ENCODE peak calls at places on chromosomes 11 and 22, in nine cellular contexts. H is uterus; W is activated naive CD4-positive, alpha-beta T cell treated with anti-CD3 and anti-CD28 coated beads for 36 hours; D is stomach; L is astrocyte; B is GM04503; T is IMR-90; Z is stimulated activated CD4-positive, alpha-beta T cell treated with anti-CD3 and anti-CD28 coated beads, Interleukin-12 subunit alpha, Interleukin-12 subunit beta, amount 100 ng/mL, for 48 hours; U is adrenal gland. J is an unnamed sample.

GRCh38 chr11:81644239-81644840 is 1089.3 kb downstream of the FAM181B start:
- DNase-seq in H (no peak), T (peak), U (peak), W (peak), B (peak), D (no peak), Z (no peak), L (peak), J (no peak)

GRCh38 chr11:87879118-87879517 is 296.1 kb downstream of the RAB38 start:
- DNase-seq in D (no peak), B (peak), T (no peak), Z (no peak), H (no peak), U (no peak), W (no peak), L (no peak), J (no peak)

GRCh38 chr22:37014415-37014806 is 4.8 kb downstream of the TST start:
- DNase-seq in U (no peak), T (no peak), B (no peak), W (no peak), Z (no peak), D (no peak), L (no peak), H (no peak), J (no peak)

GRCh38 chr11:68020575-68020974 is 9.9 kb upstream of the NDUFS8 start:
- DNase-seq in B (no peak), H (no peak), W (no peak), T (peak), Z (no peak), L (no peak), D (peak), U (peak), J (no peak)

GRCh38 chr22:18947905-18948304 is 11.8 kb upstream of the PRODH start:
- DNase-seq in U (peak), L (no peak), H (no peak), D (no peak), T (no peak), Z (no peak), B (no peak), W (no peak), J (no peak)

GRCh38 chr11:12160680-12161079 is 50.3 kb downstream of the MICAL2 start:
- DNase-seq in B (no peak), D (no peak), L (peak), U (no peak), H (no peak), Z (no peak), T (peak), W (no peak), J (no peak)

GRCh38 chr11:96173424-96173823 is 169.6 kb downstream of the MAML2 start:
- DNase-seq in D (no peak), W (no peak), U (no peak), B (no peak), L (no peak), H (no peak), Z (no peak), T (no peak), J (no peak)

GRCh38 chr11:27699926-27700350 is 317 bp downstream of the BDNF start:
- DNase-seq in Z (no peak), W (no peak), B (no peak), D (no peak), U (no peak), H (no peak), L (no peak), T (no peak), J (no peak)

GRCh38 chr11:2752923-2753322 is 53.1 kb upstream of the KCNQ1OT1 start:
- DNase-seq in H (no peak), T (peak), W (no peak), L (no peak), B (no peak), Z (no peak), U (peak), D (no peak), J (peak)

GRCh38 chr11:46682773-46683752 is 17.4 kb downstream of the ARHGAP1 start:
- DNase-seq in W (no peak), U (peak), Z (no peak), L (peak), H (no peak), T (no peak), B (no peak), D (no peak), J (no peak)

GRCh38 chr22:43433904-43434600 is 22.2 kb downstream of the MPPED1 start:
- DNase-seq in Z (no peak), U (no peak), H (no peak), B (no peak), T (no peak), W (no peak), D (no peak), L (no peak), J (no peak)

GRCh38 chr11:69262918-69263735 is 30.8 kb upstream of the MYEOV start:
- DNase-seq in L (no peak), T (no peak), D (no peak), U (no peak), W (no peak), B (no peak), Z (no peak), H (no peak), J (no peak)

GRCh38 chr11:134270250-134270714 is 5.9 kb upstream of the GLB1L3 start:
- DNase-seq in W (peak), B (no peak), H (no peak), D (no peak), Z (no peak), T (no peak), L (no peak), U (no peak), J (no peak)

GRCh38 chr11:33116535-33116934 is 44.7 kb downstream of the CSTF3 start:
- DNase-seq in Z (no peak), T (peak), H (no peak), D (no peak), U (no peak), B (no peak), L (peak), W (no peak), J (no peak)

GRCh38 chr11:94493146-94493442 is 550 bp downstream of the MRE11 start:
- DNase-seq in L (no peak), Z (no peak), H (no peak), W (no peak), T (no peak), B (no peak), U (no peak), D (no peak), J (no peak)

GRCh38 chr11:33980896-33981295 is 70.6 kb upstream of the CAPRIN1 start:
- DNase-seq in D (no peak), W (no peak), B (no peak), H (no peak), L (no peak), Z (no peak), T (no peak), U (no peak), J (no peak)

GRCh38 chr11:77046060-77046501 is 11.9 kb downstream of the B3GNT6 start:
- DNase-seq in H (peak), W (peak), Z (peak), B (no peak), L (no peak), U (peak), D (peak), T (no peak), J (peak)

GRCh38 chr11:116828632-116829524 is 829 bp upstream of the APOC3 start:
- DNase-seq in W (no peak), T (no peak), U (no peak), L (no peak), D (no peak), Z (no peak), B (no peak), H (no peak), J (no peak)

GRCh38 chr11:1082728-1083620 is 8.3 kb downstream of the MUC2 start:
- DNase-seq in T (no peak), L (no peak), U (no peak), D (no peak), Z (no peak), W (no peak), B (no peak), H (no peak), J (no peak)

GRCh38 chr11:48107188-48107704 is 109.4 kb upstream of the OR4B1 start:
- DNase-seq in U (no peak), Z (peak), H (no peak), L (peak), W (peak), T (peak), D (no peak), B (no peak), J (peak)

GRCh38 chr22:21000215-21000986 is 1.5 kb downstream of the THAP7 start:
- DNase-seq in D (no peak), L (no peak), H (no peak), W (no peak), B (no peak), T (no peak), Z (no peak), U (no peak), J (no peak)

GRCh38 chr11:9855579-9856260 is 191.8 kb downstream of the SWAP70 start:
- DNase-seq in H (no peak), Z (no peak), L (peak), B (peak), U (no peak), T (peak), W (no peak), D (no peak), J (no peak)

GRCh38 chr11:65491614-65492386 is 7.0 kb upstream of the MALAT1 start:
- DNase-seq in U (peak), L (peak), W (no peak), Z (no peak), T (peak), B (peak), D (peak), H (no peak), J (peak)

GRCh38 chr11:66902486-66903177 is 45.8 kb downstream of the LRFN4 start:
- DNase-seq in U (no peak), W (no peak), H (no peak), B (no peak), L (no peak), D (no peak), T (no peak), Z (no peak), J (no peak)

GRCh38 chr22:35418088-35418487 is 18.1 kb downstream of the MCM5 start:
- DNase-seq in B (no peak), T (peak), H (no peak), D (no peak), Z (no peak), W (no peak), L (no peak), U (no peak), J (no peak)

GRCh38 chr11:130323452-130324448 is 9.0 kb upstream of the ZBTB44 start:
- DNase-seq in W (no peak), B (peak), Z (no peak), D (no peak), H (no peak), U (no peak), T (peak), L (no peak), J (no peak)

GRCh38 chr22:22717723-22718122 is 73.3 kb downstream of the GGTLC2 start:
- DNase-seq in B (no peak), Z (no peak), U (no peak), D (no peak), T (no peak), W (no peak), H (no peak), L (no peak), J (no peak)

GRCh38 chr11:128735935-128736610 is 42.2 kb downstream of the FLI1 start:
- DNase-seq in Z (no peak), B (no peak), H (no peak), D (no peak), W (no peak), L (no peak), T (no peak), U (no peak), J (no peak)

GRCh38 chr11:81039916-81040530 is 1599.2 kb upstream of the TENM4 start:
- DNase-seq in L (no peak), B (no peak), T (no peak), D (no peak), Z (no peak), U (no peak), W (no peak), H (no peak), J (no peak)

GRCh38 chr22:18057568-18058209 is 20.1 kb upstream of the PEX26 start:
- DNase-seq in L (peak), U (peak), T (peak), Z (no peak), D (peak), B (peak), W (no peak), H (peak), J (peak)

GRCh38 chr11:122937978-122938377 is 43.7 kb downstream of the BSX start:
- DNase-seq in Z (no peak), D (no peak), U (no peak), B (no peak), W (no peak), L (no peak), T (no peak), H (no peak), J (no peak)

GRCh38 chr11:44760917-44761545 is 34.3 kb downstream of the TSPAN18 start:
- DNase-seq in U (peak), L (peak), W (no peak), Z (no peak), H (peak), D (peak), B (peak), T (peak), J (no peak)

GRCh38 chr11:46120711-46121327 is 435 bp downstream of the PHF21A start:
- DNase-seq in H (peak), U (peak), Z (no peak), B (peak), W (peak), L (peak), T (peak), D (peak), J (peak)

GRCh38 chr11:126339866-126340434 is 15.5 kb upstream of the ST3GAL4 start:
- DNase-seq in H (peak), T (peak), W (no peak), Z (no peak), L (peak), B (no peak), D (peak), U (peak), J (no peak)